ENCODE peak calls at places on chromosomes 12 and 14, in eight cellular contexts. U is stomach, H is WERI-Rb-1, Q is pancreas, T is tibial nerve, F is neural progenitor cell, O is psoas muscle, E is cardiac muscle cell. K is an unnamed sample.

GRCh38 chr14:105330491-105330895 is 15.9 kb downstream of the PACS2 start:
- DNase-seq in U (no peak), H (no peak), Q (no peak), T (no peak), F (no peak), O (no peak), E (no peak), K (no peak)

GRCh38 chr12:31238764-31239387 is 87.1 kb downstream of the SINHCAF start:
- DNase-seq in U (peak; percentile 75), H (peak; percentile 75), Q (peak; percentile 73), T (peak; percentile 92), F (peak; percentile 76), O (peak; percentile 64), E (peak; percentile 77), K (peak; percentile 76)

GRCh38 chr12:91685917-91686316 is 459.7 kb downstream of the BTG1 start:
- DNase-seq in U (no peak), H (no peak), Q (no peak), T (no peak), F (no peak), O (no peak), E (no peak), K (no peak)

GRCh38 chr12:126667340-126667739 is 1599.6 kb upstream of the TMEM132C start:
- DNase-seq in U (no peak), H (no peak), Q (no peak), T (no peak), F (no peak), O (no peak), E (no peak), K (no peak)

GRCh38 chr14:92584856-92585255 is 71.3 kb downstream of the RIN3 start:
- DNase-seq in U (no peak), H (no peak), Q (no peak), T (no peak), F (no peak), O (no peak), E (no peak), K (no peak)

GRCh38 chr14:106605548-106606448 is 1079.4 kb downstream of the TMEM121 start:
- DNase-seq in U (peak; percentile 52), H (peak; percentile 62), Q (peak; percentile 21), T (no peak), F (no peak), O (no peak), E (no peak), K (no peak)

GRCh38 chr14:24438198-24439095 is 4.1 kb downstream of the SDR39U1 start:
- DNase-seq in U (no peak), H (no peak), Q (no peak), T (no peak), F (no peak), O (no peak), E (no peak), K (no peak)

GRCh38 chr12:13405961-13406703 is 209.6 kb downstream of the EMP1 start:
- DNase-seq in U (no peak), H (no peak), Q (no peak), T (no peak), F (no peak), O (no peak), E (no peak), K (no peak)

GRCh38 chr12:51686727-51687126 is 95.7 kb downstream of the SCN8A start:
- DNase-seq in U (no peak), H (no peak), Q (no peak), T (no peak), F (no peak), O (no peak), E (no peak), K (no peak)

GRCh38 chr12:112665971-112666370 is 125.6 kb upstream of the RPH3A start:
- DNase-seq in U (no peak), H (no peak), Q (no peak), T (no peak), F (no peak), O (no peak), E (no peak), K (no peak)

GRCh38 chr14:103185051-103186027 is 62.1 kb downstream of the TNFAIP2 start:
- DNase-seq in U (no peak), H (no peak), Q (no peak), T (no peak), F (peak; percentile 53), O (no peak), E (peak; percentile 42), K (no peak)

GRCh38 chr12:98939350-98939749 is 294.3 kb downstream of the APAF1 start:
- DNase-seq in U (no peak), H (peak; percentile 31), Q (no peak), T (no peak), F (peak; percentile 49), O (no peak), E (peak; percentile 40), K (no peak)

GRCh38 chr12:120369476-120370342 is 745 bp upstream of the MSI1 start:
- DNase-seq in U (no peak), H (no peak), Q (no peak), T (no peak), F (peak; percentile 37), O (no peak), E (peak; percentile 28), K (no peak)

GRCh38 chr12:120368789-120369475 is at the start of gene MSI1:
- DNase-seq in U (no peak), H (peak; percentile 60), Q (no peak), T (no peak), F (peak; percentile 75), O (no peak), E (peak; percentile 68), K (no peak)

GRCh38 chr12:120366884-120367251 is 2.1 kb downstream of the MSI1 start:
- DNase-seq in U (no peak), H (no peak), Q (no peak), T (no peak), F (peak; percentile 63), O (no peak), E (no peak), K (no peak)

GRCh38 chr12:120367252-120367923 is 1.6 kb downstream of the MSI1 start:
- DNase-seq in U (no peak), H (peak; percentile 79), Q (peak; percentile 35), T (no peak), F (peak; percentile 83), O (no peak), E (peak; percentile 62), K (no peak)

DNA sequence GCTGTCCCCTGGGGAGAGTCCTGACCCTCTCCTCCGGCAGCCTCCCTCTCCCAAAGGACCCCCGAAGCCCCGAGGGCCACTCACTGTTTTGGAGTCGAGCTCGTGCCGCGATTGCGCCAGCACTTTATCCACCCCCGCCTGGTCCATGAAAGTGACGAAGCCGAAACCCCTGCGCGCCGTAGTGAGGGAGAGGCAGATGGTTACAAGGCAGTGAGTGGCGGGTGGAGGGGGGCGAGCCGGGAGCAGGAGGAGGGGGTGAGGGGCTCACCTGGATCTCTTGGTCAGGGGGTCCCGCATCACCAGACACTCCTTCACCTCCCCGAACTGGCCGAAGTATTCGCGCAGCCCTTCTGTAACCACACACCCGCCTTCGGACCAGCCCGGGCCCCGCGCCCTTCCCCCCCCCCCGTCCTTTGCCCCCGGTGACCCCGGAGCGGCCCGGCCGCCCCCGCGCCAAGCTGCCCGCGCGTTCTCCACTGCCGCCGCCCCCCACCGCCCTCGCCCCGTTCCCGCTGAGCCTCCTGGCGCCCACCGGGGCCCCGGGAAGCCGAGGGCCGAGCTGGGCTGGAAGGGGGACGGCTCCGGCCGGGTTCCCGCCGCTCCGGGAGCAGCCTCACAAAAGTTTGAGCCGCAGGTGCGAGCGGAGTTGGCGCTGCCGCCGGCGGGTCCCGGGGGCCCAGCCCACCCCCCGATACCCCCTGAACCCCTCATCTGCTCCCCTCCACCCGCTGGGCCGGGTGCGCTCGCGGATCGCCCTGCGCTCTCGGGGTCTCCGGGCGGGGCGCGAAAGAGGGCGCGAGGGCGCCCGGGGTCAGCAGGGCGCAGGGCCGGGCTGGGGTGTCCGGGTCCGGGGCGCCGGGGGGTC is 808 bp downstream of the MSI1 start:
- DNase-seq in U (no peak), H (peak; percentile 64), Q (no peak), T (no peak), F (peak; percentile 44), O (no peak), E (peak; percentile 21), K (no peak)
- H3K27me3 ChIP-seq in U (peaks cover 30% of the 10 kb centered on the region), H (no peaks in the 10 kb centered on the region), Q (no peaks in the 10 kb centered on the region), T (no peaks in the 10 kb centered on the region), F (no peaks in the 10 kb centered on the region), O (peaks cover 66% of the 10 kb centered on the region), E (no peaks in the 10 kb centered on the region), K (no peaks in the 10 kb centered on the region)

GRCh38 chr14:35045798-35046047 is 349 bp upstream of the FAM177A1 start:
- DNase-seq in U (no peak), H (no peak), Q (no peak), T (no peak), F (no peak), O (no peak), E (no peak), K (no peak)
- H3K4me3 ChIP-seq in U (peak overlapping the region; percentile 88), H (peak overlapping the region; percentile 96), Q (peak overlapping the region; percentile 91), T (peak overlapping the region; percentile 93), F (peak overlapping the region; percentile 81), O (peak overlapping the region; percentile 95), E (peak overlapping the region; percentile 68), K (peak overlapping the region; percentile 87)

GRCh38 chr12:4290011-4290790 is 16.6 kb downstream of the CCND2 start:
- DNase-seq in U (no peak), H (no peak), Q (no peak), T (no peak), F (no peak), O (no peak), E (no peak), K (no peak)

GRCh38 chr12:4286771-4287317 is 13.3 kb downstream of the CCND2 start:
- DNase-seq in U (no peak), H (no peak), Q (no peak), T (no peak), F (no peak), O (no peak), E (no peak), K (no peak)

GRCh38 chr12:4287325-4288290 is 14.0 kb downstream of the CCND2 start:
- DNase-seq in U (no peak), H (no peak), Q (no peak), T (no peak), F (no peak), O (no peak), E (no peak), K (no peak)

GRCh38 chr12:4288296-4289019 is 14.9 kb downstream of the CCND2 start:
- DNase-seq in U (no peak), H (no peak), Q (no peak), T (no peak), F (no peak), O (no peak), E (no peak), K (no peak)

DNA sequence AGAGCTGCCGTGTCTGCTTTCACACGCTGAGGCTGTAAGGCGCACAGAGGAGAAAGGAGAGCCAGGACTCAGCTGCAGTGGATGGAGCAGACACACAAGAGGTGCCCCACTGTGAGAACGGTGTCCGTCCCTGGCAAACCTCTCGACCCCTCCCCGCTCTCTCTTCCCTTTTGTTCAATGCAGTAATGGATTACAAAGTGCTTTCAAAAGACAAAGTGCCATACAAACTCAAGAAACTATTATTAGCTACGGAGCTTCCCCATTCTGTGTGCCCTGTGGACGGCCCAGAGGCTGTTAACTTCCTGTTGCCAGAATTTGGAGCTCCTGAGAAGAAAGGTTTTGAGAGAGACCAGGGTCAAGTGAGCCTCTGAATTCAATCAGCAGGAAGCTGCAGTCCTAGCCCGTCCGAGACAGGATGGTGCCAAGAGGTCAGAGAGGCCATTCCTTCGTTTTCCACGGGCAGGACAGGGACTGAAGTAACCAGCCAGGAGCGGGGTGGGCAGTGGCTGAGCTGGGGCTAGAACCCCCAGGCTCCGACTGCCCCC is 15.8 kb downstream of the CCND2 start:
- DNase-seq in U (no peak), H (no peak), Q (no peak), T (no peak), F (peak; percentile 69), O (no peak), E (peak; percentile 55), K (no peak)
- H3K27me3 ChIP-seq in U (no peaks in the 10 kb centered on the region), H (no peaks in the 10 kb centered on the region), Q (no peaks in the 10 kb centered on the region), T (no peaks in the 10 kb centered on the region), F (no peaks in the 10 kb centered on the region), O (peaks cover 4% of the 10 kb centered on the region), E (no peaks in the 10 kb centered on the region), K (no peaks in the 10 kb centered on the region)

GRCh38 chr14:74395094-74395493 is 30.9 kb downstream of the SYNDIG1L start:
- DNase-seq in U (no peak), H (no peak), Q (no peak), T (no peak), F (no peak), O (no peak), E (no peak), K (no peak)
- H3K4me3 ChIP-seq in U (no peak overlapping the region), H (no peak overlapping the region), Q (no peak overlapping the region), T (no peak overlapping the region), F (no peak overlapping the region), O (no peak overlapping the region), E (no peak overlapping the region), K (no peak overlapping the region)